ENCODE peak calls at places on chromosomes 7 and 10, in six cellular contexts. One of them, this sample, is unnamed.

GRCh38 chr10:133324198-133324792 is 12.4 kb downstream of the CALY start:
- DNase-seq in prostate gland: peak
- DNase-seq in A549: peak
- DNase-seq in HepG2: peak
- DNase-seq in tibial nerve: no peak
- DNase-seq in stomach: peak
- DNase-seq in this sample: no peak

GRCh38 chr10:68202965-68203358 is 29.0 kb downstream of the ATOH7 start:
- DNase-seq in prostate gland: no peak
- DNase-seq in A549: no peak
- DNase-seq in HepG2: no peak
- DNase-seq in tibial nerve: no peak
- DNase-seq in stomach: no peak
- DNase-seq in this sample: no peak

GRCh38 chr10:127694580-127695193 is 42.3 kb upstream of the FOXI2 start:
- DNase-seq in prostate gland: no peak
- DNase-seq in A549: peak
- DNase-seq in HepG2: peak
- DNase-seq in tibial nerve: no peak
- DNase-seq in stomach: no peak
- DNase-seq in this sample: no peak

GRCh38 chr7:73701357-73701995 is 18.0 kb downstream of the STX1A start:
- DNase-seq in prostate gland: no peak
- DNase-seq in A549: peak
- DNase-seq in HepG2: peak
- DNase-seq in tibial nerve: no peak
- DNase-seq in stomach: no peak
- DNase-seq in this sample: no peak

GRCh38 chr7:43619213-43620012 is 36.5 kb downstream of the STK17A start:
- DNase-seq in prostate gland: no peak
- DNase-seq in A549: no peak
- DNase-seq in HepG2: no peak
- DNase-seq in tibial nerve: no peak
- DNase-seq in stomach: no peak
- DNase-seq in this sample: no peak

GRCh38 chr7:80902716-80903308 is 16.0 kb downstream of the SEMA3C start:
- DNase-seq in prostate gland: no peak
- DNase-seq in A549: no peak
- DNase-seq in HepG2: no peak
- DNase-seq in tibial nerve: no peak
- DNase-seq in stomach: no peak
- DNase-seq in this sample: no peak

GRCh38 chr7:159023746-159024145 is 120.9 kb downstream of the VIPR2 start:
- DNase-seq in prostate gland: no peak
- DNase-seq in A549: no peak
- DNase-seq in HepG2: no peak
- DNase-seq in tibial nerve: no peak
- DNase-seq in stomach: no peak
- DNase-seq in this sample: no peak

GRCh38 chr10:2784766-2785165 is 282.6 kb upstream of the PFKP start:
- DNase-seq in prostate gland: no peak
- DNase-seq in A549: no peak
- DNase-seq in HepG2: no peak
- DNase-seq in tibial nerve: no peak
- DNase-seq in stomach: no peak
- DNase-seq in this sample: no peak

GRCh38 chr7:121081327-121081936 is 92.9 kb downstream of the CPED1 start:
- DNase-seq in prostate gland: no peak
- DNase-seq in A549: peak
- DNase-seq in HepG2: peak
- DNase-seq in tibial nerve: no peak
- DNase-seq in stomach: no peak
- DNase-seq in this sample: no peak

GRCh38 chr7:28510022-28510367 is 97.7 kb downstream of the CREB5 start:
- DNase-seq in prostate gland: no peak
- DNase-seq in A549: no peak
- DNase-seq in HepG2: no peak
- DNase-seq in tibial nerve: no peak
- DNase-seq in stomach: no peak
- DNase-seq in this sample: no peak

GRCh38 chr7:28512648-28513435 is 100.5 kb downstream of the CREB5 start:
- DNase-seq in prostate gland: no peak
- DNase-seq in A549: no peak
- DNase-seq in HepG2: no peak
- DNase-seq in tibial nerve: no peak
- DNase-seq in stomach: no peak
- DNase-seq in this sample: no peak

GRCh38 chr7:28507538-28508282 is 95.4 kb downstream of the CREB5 start:
- DNase-seq in prostate gland: no peak
- DNase-seq in A549: no peak
- DNase-seq in HepG2: no peak
- DNase-seq in tibial nerve: no peak
- DNase-seq in stomach: no peak
- DNase-seq in this sample: no peak

GRCh38 chr7:28505861-28506260 is 93.5 kb downstream of the CREB5 start:
- DNase-seq in prostate gland: no peak
- DNase-seq in A549: no peak
- DNase-seq in HepG2: no peak
- DNase-seq in tibial nerve: no peak
- DNase-seq in stomach: no peak
- DNase-seq in this sample: no peak

GRCh38 chr7:28509256-28510021 is 97.1 kb downstream of the CREB5 start:
- DNase-seq in prostate gland: no peak
- DNase-seq in A549: no peak
- DNase-seq in HepG2: no peak
- DNase-seq in tibial nerve: no peak
- DNase-seq in stomach: no peak
- DNase-seq in this sample: no peak
- H3K4me3 ChIP-seq in prostate gland: no peak
- H3K4me3 ChIP-seq in A549: no peak
- H3K4me3 ChIP-seq in HepG2: no peak
- H3K4me3 ChIP-seq in tibial nerve: no peak
- H3K4me3 ChIP-seq in stomach: no peak
- H3K4me3 ChIP-seq in this sample: no peak

DNA sequence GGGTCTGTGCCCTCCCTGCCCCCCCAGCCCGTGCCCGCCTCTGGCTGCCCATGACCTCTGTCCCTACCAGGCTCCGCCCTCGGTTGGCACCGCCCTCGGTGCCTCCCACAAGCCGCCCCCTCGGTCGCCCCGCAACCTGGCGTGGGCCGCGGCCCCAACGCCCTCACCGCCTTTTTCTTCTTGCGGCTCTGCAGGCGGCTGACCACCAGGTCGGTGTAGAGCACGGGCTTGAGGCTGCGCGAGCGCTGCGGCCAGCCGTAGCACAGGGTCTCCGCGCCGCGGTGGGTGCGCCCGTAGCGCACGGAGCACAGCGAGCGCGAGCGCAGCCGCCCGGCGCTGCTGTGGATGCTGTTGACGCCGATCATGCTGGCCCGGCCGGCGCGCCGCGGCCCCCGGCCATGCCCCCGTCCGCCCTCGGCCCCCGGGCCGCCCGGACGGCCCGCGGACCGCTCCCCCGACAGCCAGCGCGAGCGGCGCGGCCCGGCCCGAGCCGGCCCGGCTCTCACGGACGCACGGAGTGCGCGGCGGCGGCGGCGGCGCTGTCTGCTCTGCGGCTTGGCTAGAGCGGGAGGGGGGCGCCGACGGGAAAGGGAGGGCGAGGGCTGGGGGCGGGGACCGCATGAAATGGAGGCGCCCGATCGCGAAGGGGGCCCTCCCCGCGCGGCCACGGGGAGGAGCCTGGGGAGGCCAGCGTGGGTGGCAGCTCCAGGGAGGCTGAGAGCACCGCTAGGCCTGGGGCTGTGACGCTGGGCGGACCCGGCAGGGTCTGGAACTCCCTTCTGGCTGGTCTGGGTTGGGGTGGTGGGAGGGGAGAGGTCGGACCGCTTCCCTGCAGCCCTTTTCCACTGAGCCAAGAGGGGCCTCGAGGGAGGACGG is 9.6 kb downstream of the PSD start:
- DNase-seq in prostate gland: no peak
- DNase-seq in A549: no peak
- DNase-seq in HepG2: no peak
- DNase-seq in tibial nerve: no peak
- DNase-seq in stomach: no peak
- DNase-seq in this sample: no peak
- TF ChIP-seq POLR2A in prostate gland: no peak
- TF ChIP-seq POLR2A in A549: no peak
- TF ChIP-seq POLR2A in HepG2: no peak
- TF ChIP-seq POLR2A in tibial nerve: no peak
- TF ChIP-seq POLR2A in stomach: no peak
- TF ChIP-seq POLR2A in this sample: no peak

GRCh38 chr7:64310426-64310825 is 3.3 kb upstream of the ZNF736 start:
- DNase-seq in prostate gland: no peak
- DNase-seq in A549: no peak
- DNase-seq in HepG2: no peak
- DNase-seq in tibial nerve: no peak
- DNase-seq in stomach: no peak
- DNase-seq in this sample: no peak

GRCh38 chr7:64312826-64313225 is 935 bp upstream of the ZNF736 start:
- DNase-seq in prostate gland: no peak
- DNase-seq in A549: no peak
- DNase-seq in HepG2: no peak
- DNase-seq in tibial nerve: no peak
- DNase-seq in stomach: no peak
- DNase-seq in this sample: no peak

GRCh38 chr7:64313740-64314491 is at the start of gene ZNF736:
- DNase-seq in prostate gland: peak
- DNase-seq in A549: no peak
- DNase-seq in HepG2: no peak
- DNase-seq in tibial nerve: peak
- DNase-seq in stomach: peak
- DNase-seq in this sample: peak

GRCh38 chr7:64314493-64315020 is 796 bp downstream of the ZNF736 start:
- DNase-seq in prostate gland: no peak
- DNase-seq in A549: no peak
- DNase-seq in HepG2: no peak
- DNase-seq in tibial nerve: no peak
- DNase-seq in stomach: no peak
- DNase-seq in this sample: no peak
- TF ChIP-seq CTCF in prostate gland: no peak
- TF ChIP-seq CTCF in A549: no peak
- TF ChIP-seq CTCF in HepG2: no peak
- TF ChIP-seq CTCF in tibial nerve: no peak
- TF ChIP-seq CTCF in stomach: no peak
- TF ChIP-seq CTCF in this sample: no peak

GRCh38 chr10:102500621-102501149 is 1.8 kb downstream of the ACTR1A start:
- DNase-seq in prostate gland: no peak
- DNase-seq in A549: no peak
- DNase-seq in HepG2: no peak
- DNase-seq in tibial nerve: no peak
- DNase-seq in stomach: no peak
- DNase-seq in this sample: no peak
- H3K4me3 ChIP-seq in prostate gland: no peak
- H3K4me3 ChIP-seq in A549: no peak
- H3K4me3 ChIP-seq in HepG2: peak
- H3K4me3 ChIP-seq in tibial nerve: no peak
- H3K4me3 ChIP-seq in stomach: no peak
- H3K4me3 ChIP-seq in this sample: no peak